ENCODE peak calls at places on chromosomes 2 and 18, in four cellular contexts. H is NT2/D1, A is AG04450, Y is fibroblast of pulmonary artery. U is an unnamed sample.

GRCh38 chr2:147449323-147450080 is 395.3 kb upstream of the ACVR2A start:
- DNase-seq in A (no peak), H (peak), Y (no peak), U (no peak)

GRCh38 chr18:71673498-71673897 is 870.6 kb downstream of the CBLN2 start:
- DNase-seq in A (no peak), H (no peak), Y (no peak), U (no peak)

GRCh38 chr2:127437056-127437455 is 18.8 kb downstream of the PROC start:
- DNase-seq in A (no peak), H (no peak), Y (no peak), U (no peak)

GRCh38 chr2:1755436-1756191 is 11.3 kb upstream of the PXDN start:
- DNase-seq in H (no peak), Y (peak), A (peak), U (no peak)

GRCh38 chr2:28809927-28810326 is 707 bp upstream of the SPDYA start:
- DNase-seq in A (no peak), Y (no peak), H (no peak), U (no peak)

GRCh38 chr2:235553696-235554100 is 59.9 kb downstream of the AGAP1 start:
- DNase-seq in A (no peak), H (no peak), Y (no peak), U (no peak)

GRCh38 chr2:200447139-200447855 is 62.6 kb downstream of the KCTD18 start:
- DNase-seq in A (peak), H (no peak), Y (peak), U (no peak)

GRCh38 chr2:133975135-133975534 is 278.7 kb upstream of the MGAT5 start:
- DNase-seq in H (no peak), A (no peak), Y (no peak), U (no peak)

GRCh38 chr18:48293954-48294893 is 115.0 kb downstream of the ZBTB7C start:
- DNase-seq in H (no peak), A (no peak), Y (no peak), U (peak)

GRCh38 chr2:25161055-25161781 is 7.2 kb downstream of the POMC start:
- DNase-seq in H (no peak), Y (peak), A (no peak), U (no peak)

GRCh38 chr2:81495556-81495955 is 1191.0 kb upstream of the LRRTM1 start:
- DNase-seq in H (no peak), A (no peak), Y (no peak), U (no peak)

GRCh38 chr2:188114014-188114413 is 177.7 kb upstream of the GULP1 start:
- DNase-seq in H (no peak), A (no peak), Y (peak), U (peak)

GRCh38 chr18:75545189-75545588 is 117.7 kb upstream of the SMIM21 start:
- DNase-seq in H (no peak), Y (no peak), A (no peak), U (no peak)

GRCh38 chr2:160305081-160305750 is 105.1 kb upstream of the ITGB6 start:
- DNase-seq in H (no peak), Y (peak), A (peak), U (peak)

GRCh38 chr2:157691131-157691530 is 62.5 kb upstream of the ACVR1C start:
- DNase-seq in H (no peak), Y (no peak), A (no peak), U (no peak)

GRCh38 chr18:61893304-61893970 is 630 bp upstream of the RNF152 start:
- DNase-seq in A (no peak), Y (peak), H (no peak), U (no peak)

GRCh38 chr18:63427566-63427965 is 5.3 kb upstream of the VPS4B start:
- DNase-seq in A (no peak), H (no peak), Y (no peak), U (no peak)

GRCh38 chr2:38129410-38129809 is 53.5 kb upstream of the CYP1B1 start:
- DNase-seq in A (no peak), H (no peak), Y (no peak), U (no peak)

GRCh38 chr2:118122768-118123335 is 34.6 kb downstream of the INSIG2 start:
- DNase-seq in H (no peak), A (no peak), Y (no peak), U (no peak)

GRCh38 chr2:75221872-75222271 is 22.6 kb upstream of the TACR1 start:
- DNase-seq in A (peak), Y (peak), H (no peak), U (peak)

GRCh38 chr2:36663851-36664715 is 32.4 kb upstream of the VIT start:
- DNase-seq in A (no peak), H (peak), Y (peak), U (peak)

GRCh38 chr2:88350641-88351601 is 101.6 kb downstream of the FOXI3 start:
- DNase-seq in H (peak), A (no peak), Y (peak), U (no peak)

GRCh38 chr18:4454548-4455112 is 477 bp downstream of the DLGAP1 start:
- DNase-seq in A (no peak), Y (no peak), H (peak), U (no peak)

GRCh38 chr2:2655451-2655850 is 324.4 kb upstream of the MYT1L start:
- DNase-seq in A (no peak), H (no peak), Y (no peak), U (no peak)

GRCh38 chr2:55048514-55048924 is 1.7 kb downstream of the RTN4 start:
- DNase-seq in A (no peak), Y (peak), H (no peak), U (no peak)

GRCh38 chr2:54772110-54772509 is 48.6 kb downstream of the EML6 start:
- DNase-seq in Y (peak), A (no peak), H (no peak), U (no peak)

GRCh38 chr2:3535794-3536681 is 16.7 kb upstream of the ADI1 start:
- DNase-seq in H (no peak), A (peak), Y (peak), U (peak)

GRCh38 chr2:178247255-178247654 is 52.9 kb downstream of the OSBPL6 start:
- DNase-seq in A (no peak), H (no peak), Y (no peak), U (no peak)

GRCh38 chr18:36132756-36133155 is 3.1 kb downstream of the ELP2 start:
- DNase-seq in A (no peak), Y (no peak), H (no peak), U (no peak)

GRCh38 chr18:48992791-48993555 is 42.2 kb upstream of the SMAD7 start:
- DNase-seq in H (no peak), Y (no peak), A (no peak), U (no peak)

GRCh38 chr2:234137400-234138014 is 87.0 kb downstream of the SPP2 start:
- DNase-seq in Y (peak), H (peak), A (no peak), U (no peak)

GRCh38 chr18:58687871-58688308 is 16.6 kb downstream of the MALT1 start:
- DNase-seq in A (no peak), Y (no peak), H (no peak), U (no peak)

GRCh38 chr18:74353169-74353775 is 37.6 kb downstream of the C18orf63 start:
- DNase-seq in Y (peak), A (peak), H (peak), U (peak)

GRCh38 chr2:45330617-45331016 is 280.4 kb downstream of the SRBD1 start:
- DNase-seq in A (no peak), H (no peak), Y (peak), U (no peak)

GRCh38 chr2:12862541-12862940 is 145.8 kb downstream of the TRIB2 start:
- DNase-seq in Y (no peak), H (no peak), A (no peak), U (no peak)

GRCh38 chr2:56713161-56713676 is 529.4 kb downstream of the CCDC85A start:
- DNase-seq in A (no peak), H (no peak), Y (peak), U (peak)

GRCh38 chr2:153476491-153477095 is 2.0 kb downstream of the RPRM start:
- DNase-seq in Y (no peak), H (no peak), A (no peak), U (no peak)

GRCh38 chr2:146817613-146818012 is 1027.2 kb upstream of the ACVR2A start:
- DNase-seq in Y (no peak), H (no peak), A (no peak), U (no peak)

GRCh38 chr18:77133920-77134496 is 1.4 kb upstream of the MBP start:
- DNase-seq in H (no peak), Y (no peak), A (no peak), U (peak)

GRCh38 chr2:10279472-10279870 is 23.2 kb upstream of the HPCAL1 start:
- DNase-seq in Y (no peak), A (no peak), H (no peak), U (no peak)

GRCh38 chr2:10278763-10279471 is 23.8 kb upstream of the HPCAL1 start:
- DNase-seq in H (no peak), A (no peak), Y (no peak), U (no peak)

GRCh38 chr2:10278029-10278762 is 24.5 kb upstream of the HPCAL1 start:
- DNase-seq in Y (peak), A (no peak), H (no peak), U (peak)

GRCh38 chr2:10281891-10282290 is 20.8 kb upstream of the HPCAL1 start:
- DNase-seq in Y (no peak), H (no peak), A (no peak), U (no peak)

GRCh38 chr2:10279946-10280463 is 22.7 kb upstream of the HPCAL1 start:
- DNase-seq in Y (no peak), H (no peak), A (no peak), U (no peak)
- H3K4me3 ChIP-seq in Y (no peak), H (no peak), A (no peak), U (no peak)

GRCh38 chr2:201858781-201859180 is 52.4 kb downstream of the CDK15 start:
- DNase-seq in Y (no peak), A (no peak), H (peak), U (no peak)
- H3K4me3 ChIP-seq in Y (no peak), A (no peak), H (peak), U (peak)

GRCh38 chr2:96209729-96210085 is 1.1 kb upstream of the STARD7 start:
- DNase-seq in H (no peak), Y (no peak), A (no peak), U (no peak)
- H3K4me3 ChIP-seq in H (peak), Y (peak), A (peak), U (peak)

GRCh38 chr2:53403836-53404413 is 363.7 kb upstream of the CHAC2 start:
- DNase-seq in A (no peak), H (no peak), Y (peak), U (no peak)

DNA sequence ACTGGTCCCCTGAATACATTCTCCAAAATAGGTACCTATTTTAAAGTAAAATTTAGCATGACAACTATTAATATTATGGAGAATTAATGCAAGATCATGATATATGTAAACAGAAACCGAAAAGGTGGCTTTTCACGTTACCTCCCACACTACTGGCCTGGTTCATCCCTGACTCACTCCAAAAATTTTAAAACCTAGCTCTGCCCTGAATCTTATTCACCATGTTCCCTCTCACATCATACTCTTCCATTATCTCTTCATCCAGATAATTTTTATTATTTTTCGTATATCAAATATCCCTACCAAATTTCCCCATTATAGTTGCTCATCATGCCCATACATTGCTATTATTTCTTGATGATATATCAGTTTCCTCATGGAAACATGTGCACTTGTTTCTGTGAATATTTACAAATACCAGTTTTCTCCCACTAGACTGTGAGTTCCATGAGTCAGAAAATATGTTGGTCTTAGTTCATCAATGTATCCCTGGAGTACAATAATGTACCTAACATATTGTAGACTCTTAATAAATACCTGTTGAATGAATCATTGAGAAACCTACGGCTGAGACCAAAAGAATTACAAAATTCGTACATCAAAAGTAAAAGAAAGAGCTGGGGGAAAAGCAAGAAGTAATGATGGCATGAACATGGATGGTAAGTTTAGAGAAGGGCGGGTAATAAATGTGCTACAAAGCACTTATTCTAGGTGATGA is 360.1 kb upstream of the CHAC2 start:
- DNase-seq in A (no peak), Y (no peak), H (no peak), U (peak)
- H3K4me3 ChIP-seq in A (no peak), Y (no peak), H (no peak), U (no peak)

GRCh38 chr2:207334309-207334630 is 168.5 kb upstream of the KLF7 start:
- DNase-seq in A (no peak), Y (no peak), H (no peak), U (no peak)
- H3K4me3 ChIP-seq in A (peak), Y (peak), H (no peak), U (peak)

GRCh38 chr2:159034728-159035127 is 66.3 kb downstream of the TANC1 start:
- DNase-seq in A (no peak), H (no peak), Y (no peak), U (no peak)
- H3K4me3 ChIP-seq in A (no peak), H (no peak), Y (no peak), U (no peak)

GRCh38 chr2:222297600-222297935 is 1.2 kb downstream of the PAX3 start:
- DNase-seq in Y (no peak), H (no peak), A (no peak), U (no peak)
- H3K4me3 ChIP-seq in Y (no peak), H (no peak), A (no peak), U (no peak)

DNA sequence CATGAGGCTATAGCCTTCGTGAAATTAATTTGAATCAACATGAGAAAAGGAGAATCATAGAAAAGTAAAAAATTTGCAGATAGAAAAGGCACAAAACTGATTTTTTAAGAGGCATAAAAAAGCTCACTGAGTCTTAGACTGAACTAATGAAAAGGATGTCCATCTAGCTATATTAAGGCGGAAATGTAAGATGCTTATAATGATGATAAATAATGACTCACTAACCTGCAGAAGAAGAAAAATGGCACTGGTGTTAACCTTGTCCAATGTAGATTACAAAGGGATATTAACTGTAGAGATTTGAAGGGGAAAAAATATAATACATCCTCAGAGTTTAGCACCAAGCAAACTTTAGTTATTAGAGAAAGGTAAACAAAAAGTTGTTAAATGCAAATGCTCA is 1098.0 kb upstream of the DDX18 start:
- DNase-seq in A (no peak), Y (no peak), H (no peak), U (no peak)
- H3K4me3 ChIP-seq in A (no peak), Y (no peak), H (no peak), U (no peak)

DNA sequence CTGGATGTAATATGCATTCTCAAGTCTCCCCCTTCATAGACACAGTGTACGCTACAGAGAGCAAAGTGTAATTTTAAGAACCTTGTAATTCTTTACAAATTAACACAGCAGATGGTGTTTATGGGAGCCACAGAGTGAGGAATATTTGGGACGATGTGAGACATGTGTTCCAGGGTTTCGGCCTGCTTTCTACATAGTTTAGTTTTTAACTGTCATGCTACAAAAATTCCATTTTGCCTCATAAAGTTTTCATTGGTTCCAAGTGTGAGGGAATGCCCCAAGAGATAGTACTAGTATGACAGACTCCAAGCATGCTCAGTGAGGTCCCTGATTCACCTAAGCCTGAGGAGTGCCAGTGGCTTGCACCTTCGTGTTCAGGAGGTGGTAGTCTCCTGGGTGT is 76.2 kb upstream of the LRRTM1 start:
- DNase-seq in Y (no peak), A (no peak), H (no peak), U (no peak)
- H3K4me3 ChIP-seq in Y (no peak), A (no peak), H (no peak), U (no peak)

DNA sequence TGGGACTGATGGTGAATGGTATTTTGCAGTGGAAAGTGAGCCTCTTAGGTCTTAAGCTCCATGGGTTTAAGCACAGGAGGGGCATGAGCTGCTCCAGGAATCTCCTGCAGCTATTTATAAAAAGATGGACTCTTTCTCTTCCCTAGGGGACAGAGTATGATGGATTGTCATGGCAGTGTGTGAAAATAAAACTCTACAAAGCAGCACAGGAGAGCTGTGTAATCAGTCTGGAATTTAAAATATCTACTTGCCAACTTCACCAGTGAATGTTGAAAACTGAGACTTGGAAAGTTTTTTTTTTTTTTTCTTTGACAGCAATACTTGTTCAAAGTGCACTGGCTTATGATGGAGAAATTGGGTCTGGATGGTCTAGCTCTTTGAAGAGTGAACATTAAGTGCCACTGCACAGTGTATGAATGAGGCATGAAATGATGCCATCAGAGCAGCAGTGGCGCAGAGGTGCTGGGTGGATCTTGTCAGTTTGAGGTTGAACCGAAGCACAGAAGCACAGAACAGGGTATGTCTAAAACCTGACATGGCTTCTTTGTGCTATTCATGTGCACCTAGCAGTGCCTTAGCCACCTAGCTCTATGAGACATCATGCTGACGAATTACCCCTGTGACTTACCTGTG is 245.4 kb downstream of the PTPRM start:
- DNase-seq in A (peak), H (no peak), Y (peak), U (peak)
- H3K4me3 ChIP-seq in A (no peak), H (no peak), Y (no peak), U (no peak)